ENCODE peak calls at places on chromosome 21, in five cellular contexts. B, I, S, M and H are unnamed samples.

GRCh38 chr21:33801424-33802405 is 113.9 kb downstream of the ATP5PO start:
- DNase-seq in B (peak; percentile 53), I (peak; percentile 69), S (no peak), M (peak; percentile 79), H (peak; percentile 26)

GRCh38 chr21:42544544-42544943 is 30.9 kb downstream of the SLC37A1 start:
- DNase-seq in B (no peak), I (no peak), S (no peak), M (no peak), H (no peak)

GRCh38 chr21:43608664-43609063 is 50.6 kb downstream of the HSF2BP start:
- DNase-seq in B (no peak), I (no peak), S (no peak), M (no peak), H (no peak)

GRCh38 chr21:44866780-44867179 is 6.7 kb downstream of the PTTG1IP start:
- DNase-seq in B (no peak), I (no peak), S (peak; percentile 18), M (no peak), H (no peak)

GRCh38 chr21:44823179-44823654 is 5.4 kb upstream of the SUMO3 start:
- DNase-seq in B (no peak), I (no peak), S (no peak), M (no peak), H (no peak)

GRCh38 chr21:38267991-38268858 is 11.4 kb downstream of the KCNJ15 start:
- DNase-seq in B (no peak), I (no peak), S (no peak), M (no peak), H (no peak)

GRCh38 chr21:44478124-44478800 is 23.0 kb downstream of the LRRC3 start:
- DNase-seq in B (no peak), I (no peak), S (no peak), M (no peak), H (no peak)

GRCh38 chr21:29378814-29379213 is 80.1 kb downstream of the BACH1 start:
- DNase-seq in B (peak; percentile 64), I (no peak), S (no peak), M (no peak), H (no peak)

GRCh38 chr21:34199121-34199910 is 125.9 kb downstream of the MRPS6 start:
- DNase-seq in B (no peak), I (no peak), S (no peak), M (no peak), H (no peak)

GRCh38 chr21:42939581-42940413 is 14.4 kb upstream of the ERVH48-1 start:
- DNase-seq in B (peak; percentile 92), I (peak; percentile 87), S (peak; percentile 93), M (no peak), H (peak; percentile 92)

GRCh38 chr21:35254006-35254751 is 205.1 kb upstream of the RUNX1 start:
- DNase-seq in B (no peak), I (no peak), S (no peak), M (no peak), H (no peak)

GRCh38 chr21:28104346-28104745 is 888.3 kb downstream of the LTN1 start:
- DNase-seq in B (no peak), I (no peak), S (no peak), M (no peak), H (no peak)

GRCh38 chr21:20459838-20460237 is 538.4 kb upstream of the NCAM2 start:
- DNase-seq in B (no peak), I (no peak), S (no peak), M (no peak), H (no peak)

GRCh38 chr21:38955495-38955894 is 149.8 kb downstream of the ETS2 start:
- DNase-seq in B (no peak), I (peak; percentile 67), S (peak; percentile 1), M (no peak), H (peak; percentile 52)

GRCh38 chr21:45839274-45839673 is 142.3 kb upstream of the COL6A1 start:
- DNase-seq in B (no peak), I (no peak), S (no peak), M (no peak), H (no peak)

GRCh38 chr21:43211085-43212071 is 42.6 kb downstream of the CRYAA start:
- DNase-seq in B (no peak), I (no peak), S (no peak), M (peak; percentile 42), H (no peak)

GRCh38 chr21:36005018-36005417 is 55.3 kb downstream of the SETD4 start:
- DNase-seq in B (no peak), I (no peak), S (peak; percentile 7), M (peak; percentile 65), H (peak; percentile 36)

GRCh38 chr21:29849735-29850176 is 90.0 kb downstream of the GRIK1 start:
- DNase-seq in B (peak; percentile 21), I (peak; percentile 20), S (peak; percentile 55), M (peak; percentile 28), H (peak; percentile 73)

GRCh38 chr21:29217818-29218252 is 80.9 kb upstream of the BACH1 start:
- DNase-seq in B (peak; percentile 87), I (no peak), S (no peak), M (no peak), H (peak; percentile 92)

GRCh38 chr21:32844653-32845443 is 73.3 kb upstream of the PAXBP1 start:
- DNase-seq in B (no peak), I (peak; percentile 24), S (peak; percentile 30), M (no peak), H (peak; percentile 53)

GRCh38 chr21:45935628-45936027 is 45.9 kb upstream of the COL6A1 start:
- DNase-seq in B (no peak), I (no peak), S (no peak), M (no peak), H (no peak)

GRCh38 chr21:41894511-41894910 is 15.4 kb upstream of the PRDM15 start:
- DNase-seq in B (no peak), I (no peak), S (no peak), M (no peak), H (no peak)

GRCh38 chr21:40179167-40179566 is 311.9 kb downstream of the PCP4 start:
- DNase-seq in B (no peak), I (no peak), S (no peak), M (no peak), H (no peak)

GRCh38 chr21:14850394-14850793 is 214.4 kb downstream of the NRIP1 start:
- DNase-seq in B (no peak), I (no peak), S (no peak), M (no peak), H (no peak)

GRCh38 chr21:35963920-35964451 is 96.3 kb downstream of the SETD4 start:
- DNase-seq in B (no peak), I (peak; percentile 23), S (peak; percentile 85), M (no peak), H (peak; percentile 25)

GRCh38 chr21:34884346-34884929 is 164.7 kb downstream of the RUNX1 start:
- DNase-seq in B (no peak), I (no peak), S (no peak), M (no peak), H (peak; percentile 56)

GRCh38 chr21:25732091-25732760 is 2.5 kb downstream of the ATP5PF start:
- DNase-seq in B (no peak), I (no peak), S (no peak), M (no peak), H (no peak)

GRCh38 chr21:39136711-39137110 is 46.5 kb downstream of the PSMG1 start:
- DNase-seq in B (no peak), I (no peak), S (no peak), M (no peak), H (no peak)

GRCh38 chr21:38072489-38072888 is 156.2 kb upstream of the KCNJ6 start:
- DNase-seq in B (no peak), I (no peak), S (no peak), M (no peak), H (no peak)

GRCh38 chr21:32955307-32955937 is 70.3 kb upstream of the OLIG2 start:
- DNase-seq in B (no peak), I (no peak), S (no peak), M (no peak), H (no peak)

GRCh38 chr21:18026359-18026758 is 207.2 kb upstream of the C21orf91 start:
- DNase-seq in B (no peak), I (no peak), S (no peak), M (no peak), H (no peak)

GRCh38 chr21:42435833-42436232 is 32.1 kb downstream of the UBASH3A start:
- DNase-seq in B (no peak), I (no peak), S (no peak), M (no peak), H (no peak)

GRCh38 chr21:46413365-46413696 is 45.4 kb upstream of the DIP2A start:
- DNase-seq in B (no peak), I (no peak), S (no peak), M (no peak), H (no peak)

GRCh38 chr21:45999581-46000181 is 18.1 kb downstream of the COL6A1 start:
- DNase-seq in B (no peak), I (no peak), S (no peak), M (no peak), H (no peak)

GRCh38 chr21:38350681-38351080 is 93.9 kb downstream of the KCNJ15 start:
- DNase-seq in B (no peak), I (no peak), S (no peak), M (no peak), H (no peak)

GRCh38 chr21:24308183-24308582 is 1299.1 kb downstream of the MRPL39 start:
- DNase-seq in B (no peak), I (no peak), S (no peak), M (no peak), H (no peak)